ENCODE peak calls at places on chromosomes 12 and 14, in nine cellular contexts. One of them, this sample, is unnamed.
A peak's percentile ranks its signal among the peaks of the same experiment; 100 is the strongest.

GRCh38 chr14:95993768-95994592 is 45.2 kb upstream of the C14orf132 start:
- DNase-seq in GM12865: peak; percentile 51
- DNase-seq in adrenal gland: peak; percentile 50
- DNase-seq in breast epithelium: no peak
- DNase-seq in brain microvascular endothelial cell: peak; percentile 11
- DNase-seq in heart left ventricle: no peak
- DNase-seq in MM.1S: peak; percentile 23
- DNase-seq in astrocyte of the spinal cord: peak; percentile 53
- DNase-seq in kidney epithelial cell: peak; percentile 4
- DNase-seq in this sample: peak; percentile 65

GRCh38 chr12:47188576-47189441 is 109.0 kb upstream of the AMIGO2 start:
- DNase-seq in adrenal gland: peak; percentile 45
- DNase-seq in breast epithelium: no peak
- DNase-seq in kidney epithelial cell: no peak
- DNase-seq in astrocyte of the spinal cord: peak; percentile 83
- DNase-seq in GM12865: no peak
- DNase-seq in brain microvascular endothelial cell: peak; percentile 72
- DNase-seq in MM.1S: no peak
- DNase-seq in heart left ventricle: no peak
- DNase-seq in this sample: peak; percentile 88

GRCh38 chr14:50677527-50678063 is 9.5 kb upstream of the SAV1 start:
- DNase-seq in brain microvascular endothelial cell: peak; percentile 39
- DNase-seq in adrenal gland: no peak
- DNase-seq in kidney epithelial cell: no peak
- DNase-seq in breast epithelium: no peak
- DNase-seq in heart left ventricle: no peak
- DNase-seq in MM.1S: no peak
- DNase-seq in GM12865: peak; percentile 57
- DNase-seq in astrocyte of the spinal cord: peak; percentile 64
- DNase-seq in this sample: peak; percentile 37

GRCh38 chr12:21527451-21528180 is 1.5 kb downstream of the SPX start:
- DNase-seq in astrocyte of the spinal cord: peak; percentile 55
- DNase-seq in kidney epithelial cell: peak; percentile 16
- DNase-seq in heart left ventricle: peak; percentile 78
- DNase-seq in adrenal gland: peak; percentile 33
- DNase-seq in brain microvascular endothelial cell: peak; percentile 25
- DNase-seq in GM12865: peak; percentile 75
- DNase-seq in MM.1S: peak; percentile 67
- DNase-seq in breast epithelium: peak; percentile 51
- DNase-seq in this sample: peak; percentile 37

GRCh38 chr14:96085369-96085768 is 46.2 kb downstream of the C14orf132 start:
- DNase-seq in brain microvascular endothelial cell: peak; percentile 25
- DNase-seq in breast epithelium: peak; percentile 38
- DNase-seq in adrenal gland: no peak
- DNase-seq in GM12865: no peak
- DNase-seq in astrocyte of the spinal cord: no peak
- DNase-seq in kidney epithelial cell: no peak
- DNase-seq in heart left ventricle: no peak
- DNase-seq in MM.1S: no peak
- DNase-seq in this sample: no peak

GRCh38 chr14:65783101-65783500 is 370.6 kb downstream of the FUT8 start:
- DNase-seq in MM.1S: no peak
- DNase-seq in brain microvascular endothelial cell: no peak
- DNase-seq in breast epithelium: no peak
- DNase-seq in heart left ventricle: no peak
- DNase-seq in adrenal gland: no peak
- DNase-seq in astrocyte of the spinal cord: no peak
- DNase-seq in kidney epithelial cell: no peak
- DNase-seq in GM12865: no peak
- DNase-seq in this sample: no peak

GRCh38 chr12:47885012-47885501 is 19.7 kb downstream of the VDR start:
- DNase-seq in kidney epithelial cell: no peak
- DNase-seq in breast epithelium: no peak
- DNase-seq in heart left ventricle: no peak
- DNase-seq in astrocyte of the spinal cord: no peak
- DNase-seq in brain microvascular endothelial cell: no peak
- DNase-seq in MM.1S: no peak
- DNase-seq in adrenal gland: no peak
- DNase-seq in GM12865: peak; percentile 82
- DNase-seq in this sample: no peak

GRCh38 chr12:119024226-119024810 is 43.0 kb downstream of the SRRM4 start:
- DNase-seq in kidney epithelial cell: no peak
- DNase-seq in adrenal gland: no peak
- DNase-seq in astrocyte of the spinal cord: no peak
- DNase-seq in GM12865: no peak
- DNase-seq in brain microvascular endothelial cell: no peak
- DNase-seq in MM.1S: no peak
- DNase-seq in breast epithelium: no peak
- DNase-seq in heart left ventricle: no peak
- DNase-seq in this sample: no peak

GRCh38 chr12:92257261-92257660 is 111.6 kb upstream of the BTG1 start:
- DNase-seq in kidney epithelial cell: no peak
- DNase-seq in breast epithelium: no peak
- DNase-seq in MM.1S: no peak
- DNase-seq in astrocyte of the spinal cord: no peak
- DNase-seq in heart left ventricle: no peak
- DNase-seq in brain microvascular endothelial cell: no peak
- DNase-seq in GM12865: no peak
- DNase-seq in adrenal gland: no peak
- DNase-seq in this sample: no peak

GRCh38 chr12:12561305-12562015 is 1.2 kb downstream of the DUSP16 start:
- DNase-seq in GM12865: peak; percentile 60
- DNase-seq in astrocyte of the spinal cord: peak; percentile 50
- DNase-seq in breast epithelium: peak; percentile 70
- DNase-seq in MM.1S: peak; percentile 56
- DNase-seq in heart left ventricle: peak; percentile 85
- DNase-seq in kidney epithelial cell: no peak
- DNase-seq in adrenal gland: peak; percentile 78
- DNase-seq in brain microvascular endothelial cell: peak; percentile 29
- DNase-seq in this sample: peak; percentile 66

GRCh38 chr12:87085286-87085685 is 829.1 kb upstream of the MGAT4C start:
- DNase-seq in kidney epithelial cell: no peak
- DNase-seq in heart left ventricle: no peak
- DNase-seq in GM12865: no peak
- DNase-seq in breast epithelium: no peak
- DNase-seq in adrenal gland: no peak
- DNase-seq in brain microvascular endothelial cell: no peak
- DNase-seq in astrocyte of the spinal cord: no peak
- DNase-seq in MM.1S: no peak
- DNase-seq in this sample: no peak

GRCh38 chr12:76020731-76021672 is 10.6 kb downstream of the PHLDA1 start:
- DNase-seq in astrocyte of the spinal cord: peak; percentile 99
- DNase-seq in adrenal gland: peak; percentile 63
- DNase-seq in kidney epithelial cell: peak; percentile 92
- DNase-seq in breast epithelium: no peak
- DNase-seq in brain microvascular endothelial cell: peak; percentile 98
- DNase-seq in GM12865: peak; percentile 11
- DNase-seq in heart left ventricle: no peak
- DNase-seq in MM.1S: no peak
- DNase-seq in this sample: peak; percentile 98

GRCh38 chr12:94753071-94753779 is 102.9 kb upstream of the TMCC3 start:
- DNase-seq in brain microvascular endothelial cell: no peak
- DNase-seq in breast epithelium: no peak
- DNase-seq in GM12865: no peak
- DNase-seq in heart left ventricle: no peak
- DNase-seq in astrocyte of the spinal cord: no peak
- DNase-seq in MM.1S: no peak
- DNase-seq in adrenal gland: peak; percentile 26
- DNase-seq in kidney epithelial cell: no peak
- DNase-seq in this sample: peak; percentile 39

GRCh38 chr12:113397497-113398197 is 6.0 kb downstream of the SDS start:
- DNase-seq in adrenal gland: no peak
- DNase-seq in breast epithelium: no peak
- DNase-seq in heart left ventricle: no peak
- DNase-seq in astrocyte of the spinal cord: no peak
- DNase-seq in GM12865: no peak
- DNase-seq in MM.1S: no peak
- DNase-seq in brain microvascular endothelial cell: no peak
- DNase-seq in kidney epithelial cell: no peak
- DNase-seq in this sample: no peak

GRCh38 chr12:113428482-113428881 is 6.3 kb downstream of the SDSL start:
- DNase-seq in brain microvascular endothelial cell: no peak
- DNase-seq in MM.1S: no peak
- DNase-seq in astrocyte of the spinal cord: no peak
- DNase-seq in GM12865: no peak
- DNase-seq in heart left ventricle: no peak
- DNase-seq in kidney epithelial cell: no peak
- DNase-seq in breast epithelium: no peak
- DNase-seq in adrenal gland: no peak
- DNase-seq in this sample: no peak

GRCh38 chr14:63923422-63923752 is 70.6 kb downstream of the SYNE2 start:
- DNase-seq in adrenal gland: no peak
- DNase-seq in GM12865: no peak
- DNase-seq in breast epithelium: no peak
- DNase-seq in heart left ventricle: no peak
- DNase-seq in brain microvascular endothelial cell: no peak
- DNase-seq in MM.1S: no peak
- DNase-seq in kidney epithelial cell: no peak
- DNase-seq in astrocyte of the spinal cord: no peak
- DNase-seq in this sample: no peak
- TF ChIP-seq CTCF in adrenal gland: no peak
- TF ChIP-seq CTCF in GM12865: no peak
- TF ChIP-seq CTCF in breast epithelium: no peak
- TF ChIP-seq CTCF in heart left ventricle: no peak
- TF ChIP-seq CTCF in brain microvascular endothelial cell: no peak
- TF ChIP-seq CTCF in MM.1S: no peak
- TF ChIP-seq CTCF in kidney epithelial cell: no peak
- TF ChIP-seq CTCF in astrocyte of the spinal cord: no peak
- TF ChIP-seq CTCF in this sample: no peak

DNA sequence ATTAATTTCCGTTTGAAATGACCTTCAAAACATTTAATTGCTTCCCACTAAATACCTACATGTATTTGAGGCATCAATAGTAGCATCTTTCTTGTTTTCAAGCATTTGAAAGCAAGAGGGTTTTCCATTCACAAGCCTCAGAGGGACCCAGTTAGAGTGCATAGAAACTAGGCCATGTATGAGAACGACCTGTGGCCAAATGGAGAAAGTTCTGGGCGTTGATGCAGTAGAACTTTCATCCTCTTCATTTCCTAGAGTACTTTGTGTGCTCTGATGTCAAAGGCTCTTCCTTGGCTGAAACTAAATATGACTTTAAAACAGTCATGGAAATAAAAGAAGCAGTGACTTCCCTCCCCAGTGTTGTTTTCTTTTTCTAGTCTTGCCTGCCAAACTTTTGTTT is 946 bp upstream of the DHRS7 start:
- DNase-seq in GM12865: peak; percentile 42
- DNase-seq in astrocyte of the spinal cord: no peak
- DNase-seq in kidney epithelial cell: no peak
- DNase-seq in heart left ventricle: no peak
- DNase-seq in MM.1S: no peak
- DNase-seq in brain microvascular endothelial cell: no peak
- DNase-seq in breast epithelium: no peak
- DNase-seq in adrenal gland: no peak
- DNase-seq in this sample: no peak
- H3K4me3 ChIP-seq in GM12865: no peak overlapping the region
- H3K4me3 ChIP-seq in astrocyte of the spinal cord: no peak overlapping the region
- H3K4me3 ChIP-seq in kidney epithelial cell: no peak overlapping the region
- H3K4me3 ChIP-seq in heart left ventricle: no peak overlapping the region
- H3K4me3 ChIP-seq in MM.1S: no peak overlapping the region
- H3K4me3 ChIP-seq in brain microvascular endothelial cell: no peak overlapping the region
- H3K4me3 ChIP-seq in breast epithelium: no peak overlapping the region
- H3K4me3 ChIP-seq in adrenal gland: no peak overlapping the region
- H3K4me3 ChIP-seq in this sample: no peak overlapping the region

DNA sequence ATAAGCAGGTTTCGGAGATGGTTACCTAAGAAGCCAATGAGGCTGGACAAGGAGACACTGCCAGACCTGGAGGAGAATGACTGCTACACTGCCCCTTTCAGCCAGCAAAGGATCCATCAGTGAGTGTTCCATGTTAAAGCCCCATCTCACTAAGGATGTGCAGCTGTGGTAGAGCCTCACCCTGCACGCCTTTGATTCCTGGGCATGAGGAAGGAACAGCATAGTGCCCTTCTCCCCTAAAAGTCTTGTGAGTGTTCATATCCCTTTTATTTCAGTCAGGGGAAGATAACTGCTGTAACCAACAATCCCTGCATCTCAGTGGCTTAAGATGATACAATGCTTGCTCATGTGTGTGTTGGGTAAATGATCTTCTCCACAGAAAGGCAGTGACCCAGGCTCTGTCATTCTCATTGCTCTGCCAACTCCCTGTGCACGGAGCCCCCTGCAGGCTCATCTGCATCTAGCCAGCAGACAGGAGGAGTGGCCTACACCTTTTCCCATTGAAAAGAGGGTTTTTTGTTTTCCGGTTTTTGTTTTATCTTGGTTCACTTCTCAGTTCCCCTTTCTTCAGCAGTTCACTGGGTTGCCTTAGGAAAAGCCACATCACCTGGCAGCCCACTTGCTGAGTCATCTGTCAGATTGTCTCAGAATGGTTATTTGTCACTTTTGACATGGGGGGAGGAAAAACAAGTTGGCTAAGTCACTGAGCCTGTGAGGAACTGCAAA is 193.1 kb downstream of the ANO4 start:
- DNase-seq in kidney epithelial cell: peak; percentile 32
- DNase-seq in brain microvascular endothelial cell: peak; percentile 4
- DNase-seq in astrocyte of the spinal cord: peak; percentile 54
- DNase-seq in heart left ventricle: no peak
- DNase-seq in GM12865: peak; percentile 91
- DNase-seq in adrenal gland: peak; percentile 46
- DNase-seq in MM.1S: peak; percentile 94
- DNase-seq in breast epithelium: no peak
- DNase-seq in this sample: peak; percentile 52
- TF ChIP-seq CTCF in kidney epithelial cell: peak; percentile 73
- TF ChIP-seq CTCF in brain microvascular endothelial cell: peak; percentile 81
- TF ChIP-seq CTCF in astrocyte of the spinal cord: peak; percentile 64
- TF ChIP-seq CTCF in heart left ventricle: no peak
- TF ChIP-seq CTCF in GM12865: peak; percentile 55
- TF ChIP-seq CTCF in adrenal gland: peak; percentile 23
- TF ChIP-seq CTCF in MM.1S: peak; percentile 88
- TF ChIP-seq CTCF in breast epithelium: no peak
- TF ChIP-seq CTCF in this sample: peak; percentile 25

GRCh38 chr14:101706509-101707284 is 54.8 kb upstream of the PPP2R5C start:
- DNase-seq in adrenal gland: no peak
- DNase-seq in GM12865: no peak
- DNase-seq in heart left ventricle: no peak
- DNase-seq in brain microvascular endothelial cell: no peak
- DNase-seq in kidney epithelial cell: no peak
- DNase-seq in astrocyte of the spinal cord: no peak
- DNase-seq in breast epithelium: no peak
- DNase-seq in MM.1S: no peak
- DNase-seq in this sample: no peak

GRCh38 chr14:101708853-101709532 is 52.5 kb upstream of the PPP2R5C start:
- DNase-seq in heart left ventricle: no peak
- DNase-seq in adrenal gland: no peak
- DNase-seq in brain microvascular endothelial cell: no peak
- DNase-seq in breast epithelium: no peak
- DNase-seq in MM.1S: no peak
- DNase-seq in kidney epithelial cell: no peak
- DNase-seq in GM12865: no peak
- DNase-seq in astrocyte of the spinal cord: no peak
- DNase-seq in this sample: no peak

GRCh38 chr14:101705733-101706508 is 55.6 kb upstream of the PPP2R5C start:
- DNase-seq in breast epithelium: no peak
- DNase-seq in adrenal gland: peak; percentile 49
- DNase-seq in kidney epithelial cell: no peak
- DNase-seq in GM12865: peak; percentile 48
- DNase-seq in MM.1S: peak; percentile 40
- DNase-seq in brain microvascular endothelial cell: no peak
- DNase-seq in astrocyte of the spinal cord: peak; percentile 8
- DNase-seq in heart left ventricle: peak; percentile 80
- DNase-seq in this sample: peak; percentile 33

GRCh38 chr14:101707863-101708620 is 53.5 kb upstream of the PPP2R5C start:
- DNase-seq in kidney epithelial cell: no peak
- DNase-seq in brain microvascular endothelial cell: no peak
- DNase-seq in GM12865: no peak
- DNase-seq in astrocyte of the spinal cord: no peak
- DNase-seq in MM.1S: no peak
- DNase-seq in heart left ventricle: no peak
- DNase-seq in adrenal gland: no peak
- DNase-seq in breast epithelium: no peak
- DNase-seq in this sample: no peak

GRCh38 chr14:101707285-101707842 is 54.1 kb upstream of the PPP2R5C start:
- DNase-seq in breast epithelium: no peak
- DNase-seq in heart left ventricle: peak; percentile 40
- DNase-seq in adrenal gland: peak; percentile 72
- DNase-seq in astrocyte of the spinal cord: peak; percentile 83
- DNase-seq in MM.1S: peak; percentile 61
- DNase-seq in kidney epithelial cell: peak; percentile 35
- DNase-seq in GM12865: peak; percentile 83
- DNase-seq in brain microvascular endothelial cell: peak; percentile 66
- DNase-seq in this sample: peak; percentile 86
- H3K4me3 ChIP-seq in breast epithelium: peak overlapping the region; percentile 31
- H3K4me3 ChIP-seq in heart left ventricle: no peak overlapping the region
- H3K4me3 ChIP-seq in adrenal gland: no peak overlapping the region
- H3K4me3 ChIP-seq in astrocyte of the spinal cord: no peak overlapping the region
- H3K4me3 ChIP-seq in MM.1S: peak overlapping the region; percentile 25
- H3K4me3 ChIP-seq in kidney epithelial cell: no peak overlapping the region
- H3K4me3 ChIP-seq in GM12865: no peak overlapping the region
- H3K4me3 ChIP-seq in brain microvascular endothelial cell: no peak overlapping the region
- H3K4me3 ChIP-seq in this sample: no peak overlapping the region